ENCODE peak calls at places on chromosomes 5 and 9, in nine cellular contexts. M is HCT116, A is PC-3, D is GM23338, J is PC-9, L is GM23248, C is OCI-LY7, U is SK-N-SH, H is MM.1S. O is an unnamed sample. For H3K9me2, the result is how much of the 10 kb centered on the place peaks cover.

GRCh38 chr5:172901788-172902496 is 57.3 kb upstream of the RPL26L1 start:
- DNase-seq in J (no peak), M (no peak), H (no peak), D (peak), C (no peak), A (peak), L (peak), U (no peak), O (no peak)

GRCh38 chr5:148401604-148402003 is 17.8 kb downstream of the FBXO38 start:
- DNase-seq in U (no peak), M (no peak), C (no peak), D (no peak), L (peak), J (no peak), A (peak), H (no peak), O (no peak)

GRCh38 chr5:141356950-141357349 is 2.1 kb downstream of the PCDHGA4 start:
- DNase-seq in M (no peak), U (no peak), A (no peak), J (no peak), H (no peak), C (no peak), L (no peak), D (no peak), O (no peak)

GRCh38 chr9:88378317-88378716 is 9.9 kb upstream of the SPIN1 start:
- DNase-seq in C (no peak), J (no peak), L (peak), D (peak), U (peak), M (no peak), H (no peak), A (no peak), O (no peak)

GRCh38 chr9:70034292-70034711 is 9.3 kb upstream of the MAMDC2 start:
- DNase-seq in H (no peak), L (no peak), M (no peak), C (no peak), U (no peak), D (no peak), J (no peak), A (no peak), O (no peak)

GRCh38 chr9:92668746-92669526 is 995 bp downstream of the IPPK start:
- DNase-seq in C (peak), D (peak), J (peak), M (no peak), H (peak), U (peak), A (peak), L (peak), O (peak)

GRCh38 chr5:27947088-27947487 is 908.7 kb upstream of the CDH9 start:
- DNase-seq in A (peak), J (peak), M (no peak), H (no peak), C (no peak), L (no peak), D (no peak), U (no peak), O (no peak)

GRCh38 chr5:157607371-157608161 is 32.0 kb upstream of the ADAM19 start:
- DNase-seq in M (peak), A (peak), U (no peak), H (peak), C (no peak), L (peak), J (peak), D (no peak), O (no peak)

GRCh38 chr9:35756743-35757526 is 2.9 kb upstream of the MSMP start:
- DNase-seq in L (peak), J (peak), U (peak), M (peak), A (peak), C (peak), D (peak), H (peak), O (peak)

GRCh38 chr9:71112866-71113265 is 8.6 kb downstream of the TRPM3 start:
- DNase-seq in J (no peak), H (no peak), M (no peak), D (no peak), C (no peak), L (no peak), A (no peak), U (no peak), O (no peak)

GRCh38 chr9:995776-996175 is 19.3 kb downstream of the DMRT3 start:
- DNase-seq in H (no peak), C (no peak), D (no peak), A (peak), U (no peak), M (no peak), L (peak), J (no peak), O (no peak)

GRCh38 chr9:131475111-131475955 is 27.4 kb upstream of the POMT1 start:
- DNase-seq in U (no peak), J (no peak), H (no peak), D (no peak), A (no peak), C (no peak), M (no peak), L (no peak), O (no peak)
- H3K9me2 ChIP-seq in U (under half), J (under half), H (under half), D (under half), A (under half), C (under half), M (under half), L (under half), O (under half)

GRCh38 chr5:146425023-146425422 is 22.1 kb upstream of the TCERG1 start:
- DNase-seq in J (no peak), L (no peak), H (no peak), U (no peak), D (peak), C (no peak), M (no peak), A (peak), O (peak)

GRCh38 chr5:146426853-146427618 is 20.1 kb upstream of the TCERG1 start:
- DNase-seq in C (peak), M (peak), L (peak), H (peak), J (no peak), D (peak), U (peak), A (peak), O (peak)

GRCh38 chr5:146428658-146429057 is 18.5 kb upstream of the TCERG1 start:
- DNase-seq in U (no peak), A (peak), M (no peak), C (no peak), J (no peak), H (peak), L (no peak), D (no peak), O (peak)

GRCh38 chr5:146427619-146427997 is 19.5 kb upstream of the TCERG1 start:
- DNase-seq in H (no peak), C (no peak), M (no peak), J (no peak), L (no peak), U (no peak), A (no peak), D (no peak), O (peak)

DNA sequence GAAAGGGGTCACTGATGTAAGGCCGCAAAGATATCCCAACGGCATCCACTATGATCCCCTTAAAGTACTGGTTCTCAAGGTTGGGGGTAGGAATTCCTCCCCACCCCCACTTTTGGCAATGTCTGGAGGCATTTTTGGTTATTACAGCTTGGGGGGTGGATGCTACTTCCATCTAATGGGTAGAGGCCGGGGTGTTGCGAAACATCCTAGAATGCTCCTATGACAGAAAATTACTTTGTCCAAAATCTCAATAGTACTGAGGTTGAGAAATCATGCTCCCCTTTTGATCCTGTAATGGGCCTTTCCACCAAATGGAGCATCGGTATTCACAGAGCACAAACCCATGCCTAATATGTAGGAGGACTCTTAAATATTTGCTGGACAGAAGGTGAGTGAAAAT is 20.8 kb upstream of the TCERG1 start:
- DNase-seq in U (no peak), A (no peak), H (no peak), M (no peak), D (no peak), L (no peak), J (no peak), C (no peak), O (peak)
- H3K9me2 ChIP-seq in U (under half), A (under half), H (under half), M (under half), D (under half), L (under half), J (under half), C (under half), O (under half)

GRCh38 chr5:138082033-138082432 is 1.8 kb upstream of the WNT8A start:
- DNase-seq in J (no peak), A (no peak), L (no peak), U (no peak), M (no peak), H (peak), C (peak), D (peak), O (peak)

GRCh38 chr5:138077064-138077696 is 6.7 kb upstream of the WNT8A start:
- DNase-seq in A (peak), U (peak), H (peak), L (peak), J (peak), C (peak), M (peak), D (peak), O (peak)

GRCh38 chr5:138083702-138084101 is at the start of gene WNT8A:
- DNase-seq in H (no peak), L (no peak), C (no peak), J (no peak), U (no peak), A (no peak), D (no peak), M (no peak), O (no peak)

GRCh38 chr5:138078006-138078643 is 5.7 kb upstream of the WNT8A start:
- DNase-seq in H (no peak), L (no peak), D (no peak), J (no peak), U (no peak), M (no peak), C (no peak), A (no peak), O (no peak)
- H3K9me2 ChIP-seq in H (under half), L (under half), D (under half), J (under half), U (under half), M (under half), C (under half), A (under half), O (under half)

GRCh38 chr5:38378579-38378978 is 120.2 kb downstream of the EGFLAM start:
- DNase-seq in L (no peak), J (no peak), H (no peak), A (no peak), D (no peak), C (no peak), U (no peak), M (no peak), O (no peak)

GRCh38 chr5:38373733-38374132 is 115.4 kb downstream of the EGFLAM start:
- DNase-seq in H (no peak), L (no peak), A (no peak), C (no peak), M (no peak), J (no peak), U (no peak), D (no peak), O (no peak)

GRCh38 chr5:38376404-38376803 is 118.0 kb downstream of the EGFLAM start:
- DNase-seq in D (no peak), M (no peak), H (no peak), L (no peak), A (no peak), C (no peak), J (no peak), U (no peak), O (no peak)

GRCh38 chr5:38379360-38379827 is 121.0 kb downstream of the EGFLAM start:
- DNase-seq in L (no peak), A (no peak), M (no peak), U (no peak), H (no peak), D (peak), C (no peak), J (no peak), O (no peak)

GRCh38 chr5:38375423-38375822 is 117.1 kb downstream of the EGFLAM start:
- DNase-seq in J (no peak), H (no peak), U (no peak), M (no peak), A (no peak), D (no peak), C (no peak), L (no peak), O (no peak)
- H3K9me2 ChIP-seq in J (under half), H (under half), U (under half), M (under half), A (under half), D (under half), C (under half), L (under half), O (under half)

O was measured in Karpas-422.